ENCODE peak calls at places on chromosomes 11 and 22, in six cellular contexts. U, T, L, C, D and Z are unnamed samples.

GRCh38 chr11:75576017-75576416 is 14.0 kb downstream of the SERPINH1 start:
- DNase-seq in U (no peak), T (no peak), L (no peak), C (no peak), D (no peak), Z (no peak)

GRCh38 chr11:3920148-3920852 is 64.8 kb downstream of the STIM1 start:
- DNase-seq in U (no peak), T (no peak), L (peak; percentile 84), C (peak; percentile 87), D (peak; percentile 49), Z (no peak)

GRCh38 chr22:24285245-24285644 is 14.6 kb downstream of the SPECC1L start:
- DNase-seq in U (no peak), T (no peak), L (no peak), C (no peak), D (no peak), Z (no peak)

GRCh38 chr11:42175203-42175602 is 715.8 kb upstream of the LRRC4C start:
- DNase-seq in U (no peak), T (no peak), L (no peak), C (peak; percentile 72), D (no peak), Z (peak; percentile 43)

GRCh38 chr11:124865181-124865901 is at the start of gene ROBO3:
- DNase-seq in U (no peak), T (peak; percentile 69), L (no peak), C (no peak), D (no peak), Z (peak; percentile 14)

GRCh38 chr11:12201016-12201985 is 90.9 kb downstream of the MICAL2 start:
- DNase-seq in U (no peak), T (peak; percentile 91), L (no peak), C (peak; percentile 91), D (no peak), Z (peak; percentile 46)

GRCh38 chr11:48055292-48056132 is 75.2 kb downstream of the PTPRJ start:
- DNase-seq in U (no peak), T (peak; percentile 64), L (no peak), C (peak; percentile 40), D (peak; percentile 98), Z (peak; percentile 96)

GRCh38 chr11:58788355-58789023 is 56.0 kb downstream of the GLYATL2 start:
- DNase-seq in U (no peak), T (no peak), L (no peak), C (peak; percentile 77), D (peak; percentile 76), Z (peak; percentile 88)

GRCh38 chr22:49152146-49152929 is 675.3 kb downstream of the BRD1 start:
- DNase-seq in U (no peak), T (peak; percentile 79), L (peak; percentile 40), C (no peak), D (no peak), Z (no peak)

GRCh38 chr22:41668971-41669911 is 19.4 kb downstream of the SNU13 start:
- DNase-seq in U (no peak), T (no peak), L (no peak), C (peak; percentile 81), D (peak; percentile 69), Z (peak; percentile 29)

GRCh38 chr11:66015094-66015881 is 3.5 kb downstream of the CST6 start:
- DNase-seq in U (no peak), T (peak; percentile 74), L (no peak), C (no peak), D (peak; percentile 11), Z (peak; percentile 93)

GRCh38 chr22:25050566-25050965 is 98.0 kb downstream of the KIAA1671 start:
- DNase-seq in U (no peak), T (no peak), L (no peak), C (no peak), D (no peak), Z (no peak)

GRCh38 chr11:13386567-13386966 is 76.5 kb downstream of the BTBD10 start:
- DNase-seq in U (no peak), T (no peak), L (no peak), C (no peak), D (no peak), Z (no peak)

GRCh38 chr22:29767289-29768051 is at the start of gene UQCR10:
- DNase-seq in U (peak; percentile 87), T (peak; percentile 98), L (peak; percentile 93), C (peak; percentile 88), D (no peak), Z (peak; percentile 91)

GRCh38 chr11:126359431-126360048 is 4.1 kb downstream of the ST3GAL4 start:
- DNase-seq in U (no peak), T (peak; percentile 93), L (peak; percentile 7), C (peak; percentile 91), D (no peak), Z (no peak)

GRCh38 chr11:64935634-64936081 is at the start of gene GPHA2:
- DNase-seq in U (no peak), T (peak; percentile 43), L (no peak), C (peak; percentile 11), D (no peak), Z (no peak)

GRCh38 chr11:95545116-95545875 is 244.3 kb downstream of the FAM76B start:
- DNase-seq in U (no peak), T (no peak), L (no peak), C (no peak), D (no peak), Z (no peak)

GRCh38 chr11:23778971-23779370 is 717.9 kb upstream of the LUZP2 start:
- DNase-seq in U (no peak), T (no peak), L (no peak), C (peak; percentile 24), D (peak; percentile 3), Z (no peak)

GRCh38 chr22:28900379-28900778 is 17.0 kb downstream of the ZNRF3 start:
- DNase-seq in U (no peak), T (no peak), L (no peak), C (no peak), D (no peak), Z (no peak)

GRCh38 chr22:28728621-28729313 is 12.9 kb downstream of the CHEK2 start:
- DNase-seq in U (no peak), T (no peak), L (no peak), C (peak; percentile 38), D (peak; percentile 53), Z (no peak)

GRCh38 chr22:39098026-39098425 is 982 bp downstream of the APOBEC3H start:
- DNase-seq in U (no peak), T (no peak), L (no peak), C (no peak), D (no peak), Z (no peak)